ENCODE peak calls at places on chromosomes 6 and 20, in eight cellular contexts. V is fibroblast of the conjunctiva; M is H54; U is activated effector memory CD4-positive, alpha-beta T cell treated with anti-CD3 and anti-CD28 coated beads, Interleukin-2, amount 50 U/mL, for 16 hours; K is substantia nigra; X is COLO829; D is DMS153; J is Kasumi-1. F is an unnamed sample.

GRCh38 chr6:154502564-154502963 is 7.9 kb downstream of the CNKSR3 start:
- DNase-seq in V (no peak), M (no peak), U (no peak), K (no peak), X (no peak), D (no peak), J (peak), F (no peak)

GRCh38 chr6:49552596-49552995 is 2.1 kb downstream of the C6orf141 start:
- DNase-seq in V (no peak), M (no peak), U (no peak), K (no peak), X (no peak), D (no peak), J (no peak), F (no peak)

GRCh38 chr6:27667651-27668441 is 194.9 kb upstream of the ZNF184 start:
- DNase-seq in V (no peak), M (no peak), U (no peak), K (no peak), X (no peak), D (no peak), J (peak), F (no peak)

GRCh38 chr6:90691823-90692222 is 105.0 kb upstream of the MAP3K7 start:
- DNase-seq in V (no peak), M (no peak), U (no peak), K (no peak), X (peak), D (no peak), J (no peak), F (no peak)

GRCh38 chr6:68634503-68635411 is at the start of gene ADGRB3:
- DNase-seq in V (peak), M (peak), U (peak), K (peak), X (peak), D (peak), J (peak), F (peak)

GRCh38 chr6:6982663-6983062 is 125.1 kb upstream of the RREB1 start:
- DNase-seq in V (no peak), M (no peak), U (no peak), K (no peak), X (no peak), D (no peak), J (no peak), F (no peak)

GRCh38 chr6:169045486-169045885 is 208.2 kb downstream of the THBS2 start:
- DNase-seq in V (no peak), M (no peak), U (no peak), K (no peak), X (no peak), D (no peak), J (no peak), F (no peak)

GRCh38 chr20:20603339-20603990 is 109.0 kb downstream of the RALGAPA2 start:
- DNase-seq in V (no peak), M (no peak), U (no peak), K (no peak), X (no peak), D (peak), J (no peak), F (no peak)

GRCh38 chr6:5782783-5783567 is 223.8 kb downstream of the NRN1 start:
- DNase-seq in V (no peak), M (no peak), U (no peak), K (no peak), X (no peak), D (no peak), J (peak), F (no peak)

GRCh38 chr6:162056745-162057144 is 670.8 kb downstream of the PRKN start:
- DNase-seq in V (peak), M (peak), U (no peak), K (no peak), X (no peak), D (no peak), J (no peak), F (peak)

GRCh38 chr6:146913842-146914562 is 290.2 kb upstream of the STXBP5 start:
- DNase-seq in V (peak), M (peak), U (no peak), K (no peak), X (peak), D (no peak), J (no peak), F (peak)

GRCh38 chr6:28615955-28616747 is 90.5 kb downstream of the GPX5 start:
- DNase-seq in V (no peak), M (no peak), U (no peak), K (no peak), X (no peak), D (no peak), J (no peak), F (no peak)

GRCh38 chr20:51060301-51060700 is 37.4 kb upstream of the KCNG1 start:
- DNase-seq in V (no peak), M (no peak), U (no peak), K (no peak), X (no peak), D (no peak), J (no peak), F (no peak)

GRCh38 chr6:134347916-134348805 is 30.2 kb upstream of the SGK1 start:
- DNase-seq in V (peak), M (peak), U (no peak), K (no peak), X (peak), D (no peak), J (no peak), F (no peak)